ENCODE peak calls at places on chromosome 12, in eight cellular contexts. A is upper lobe of right lung; H is GM06990; N is neural progenitor cell; V is dorsolateral prefrontal cortex; Y is CD8-positive, alpha-beta memory T cell; G is BE2C; L is H9. Q is an unnamed sample.

GRCh38 chr12:12747281-12747680 is 30.1 kb downstream of the CDKN1B start:
- DNase-seq in A (no peak), H (no peak), N (no peak), V (no peak), Y (no peak), G (peak; percentile 38), L (no peak), Q (no peak)

GRCh38 chr12:89947437-89948265 is 239.0 kb upstream of the ATP2B1 start:
- DNase-seq in A (no peak), H (no peak), N (no peak), V (no peak), Y (no peak), G (no peak), L (no peak), Q (no peak)

GRCh38 chr12:22624573-22624907 is 431 bp upstream of the ETNK1 start:
- DNase-seq in A (no peak), H (no peak), N (no peak), V (no peak), Y (peak; percentile 41), G (no peak), L (no peak), Q (no peak)

GRCh38 chr12:20097561-20097960 is 270.8 kb upstream of the PDE3A start:
- DNase-seq in A (no peak), H (peak; percentile 21), N (no peak), V (no peak), Y (no peak), G (no peak), L (no peak), Q (no peak)

GRCh38 chr12:27012239-27012981 is 1.8 kb downstream of the TM7SF3 start:
- DNase-seq in A (peak; percentile 63), H (no peak), N (no peak), V (no peak), Y (no peak), G (no peak), L (no peak), Q (no peak)

GRCh38 chr12:108133482-108133881 is 4.4 kb downstream of the WSCD2 start:
- DNase-seq in A (no peak), H (no peak), N (no peak), V (no peak), Y (no peak), G (no peak), L (no peak), Q (no peak)

GRCh38 chr12:87661770-87662402 is 367.3 kb downstream of the C12orf50 start:
- DNase-seq in A (no peak), H (no peak), N (no peak), V (no peak), Y (no peak), G (no peak), L (no peak), Q (no peak)

GRCh38 chr12:52508211-52508610 is 12.0 kb downstream of the KRT5 start:
- DNase-seq in A (no peak), H (no peak), N (no peak), V (no peak), Y (no peak), G (no peak), L (no peak), Q (no peak)

GRCh38 chr12:4272014-4272975 is 1.3 kb upstream of the CCND2 start:
- DNase-seq in A (peak; percentile 82), H (peak; percentile 87), N (peak; percentile 90), V (peak; percentile 59), Y (peak; percentile 95), G (no peak), L (peak; percentile 92), Q (peak; percentile 63)

GRCh38 chr12:4270670-4271432 is 2.7 kb upstream of the CCND2 start:
- DNase-seq in A (peak; percentile 78), H (peak; percentile 67), N (peak; percentile 74), V (no peak), Y (peak; percentile 63), G (no peak), L (peak; percentile 82), Q (peak; percentile 41)

GRCh38 chr12:4270016-4270669 is 3.4 kb upstream of the CCND2 start:
- DNase-seq in A (no peak), H (peak; percentile 50), N (peak; percentile 11), V (no peak), Y (peak; percentile 58), G (no peak), L (peak; percentile 53), Q (no peak)

GRCh38 chr12:4272976-4273650 is 449 bp upstream of the CCND2 start:
- DNase-seq in A (no peak), H (no peak), N (peak; percentile 55), V (no peak), Y (no peak), G (no peak), L (no peak), Q (no peak)

DNA sequence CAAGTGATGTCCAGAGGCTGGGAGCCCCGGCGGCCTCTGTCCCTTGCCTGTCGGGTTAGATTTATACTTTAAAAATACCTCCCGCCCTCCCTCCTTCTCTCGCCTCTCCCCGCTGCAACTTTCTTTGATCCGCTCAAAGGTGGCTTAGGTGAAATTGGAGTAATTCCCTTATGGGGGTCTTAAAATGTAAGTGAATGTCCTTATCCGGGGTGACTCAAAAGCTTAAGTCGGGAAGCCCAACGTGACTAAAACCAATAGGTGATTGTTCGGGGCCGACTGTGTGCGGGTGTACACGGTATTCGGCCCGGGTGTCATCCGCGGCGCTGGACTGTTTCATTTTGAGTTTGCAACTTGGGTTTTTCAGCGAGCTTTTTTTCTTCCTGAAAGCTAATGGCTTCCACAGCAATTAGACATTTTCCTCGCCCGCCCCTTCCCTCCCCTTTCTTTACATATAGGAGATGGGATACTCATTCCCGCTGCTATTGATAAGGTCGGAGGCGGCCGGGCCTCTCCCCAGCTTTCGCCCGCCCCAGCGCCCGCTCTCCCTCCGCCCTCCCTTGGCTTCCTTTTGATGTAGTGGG is 2.0 kb upstream of the CCND2 start:
- DNase-seq in A (no peak), H (peak; percentile 87), N (peak; percentile 73), V (no peak), Y (peak; percentile 59), G (no peak), L (no peak), Q (no peak)
- H3K27me3 ChIP-seq in A (peaks cover 41% of the 10 kb centered on the region), H (no peaks in the 10 kb centered on the region), N (peaks cover 99% of the 10 kb centered on the region), V (peaks cover 40% of the 10 kb centered on the region), Y (peaks cover 3% of the 10 kb centered on the region), G (peaks cover 97% of the 10 kb centered on the region), L (no peaks in the 10 kb centered on the region), Q (peaks cover 74% of the 10 kb centered on the region)

GRCh38 chr12:53968214-53969127 is 4.5 kb upstream of the HOXC11 start:
- DNase-seq in A (no peak), H (no peak), N (no peak), V (no peak), Y (no peak), G (peak; percentile 52), L (no peak), Q (no peak)
- H3K27me3 ChIP-seq in A (peaks cover 100% of the 10 kb centered on the region), H (peaks cover 11% of the 10 kb centered on the region), N (peaks cover 100% of the 10 kb centered on the region), V (peaks cover 100% of the 10 kb centered on the region), Y (peaks cover 98% of the 10 kb centered on the region), G (peaks cover 32% of the 10 kb centered on the region), L (peaks cover 96% of the 10 kb centered on the region), Q (peaks cover 100% of the 10 kb centered on the region)

GRCh38 chr12:57133916-57134315 is 5.6 kb downstream of the LRP1 start:
- DNase-seq in A (no peak), H (no peak), N (no peak), V (no peak), Y (peak; percentile 3), G (no peak), L (no peak), Q (no peak)
- H3K27me3 ChIP-seq in A (no peaks in the 10 kb centered on the region), H (no peaks in the 10 kb centered on the region), N (no peaks in the 10 kb centered on the region), V (no peaks in the 10 kb centered on the region), Y (no peaks in the 10 kb centered on the region), G (no peaks in the 10 kb centered on the region), L (no peaks in the 10 kb centered on the region), Q (no peaks in the 10 kb centered on the region)

GRCh38 chr12:71440393-71441349 is 1.1 kb downstream of the LGR5 start:
- DNase-seq in A (peak; percentile 60), H (no peak), N (peak; percentile 61), V (no peak), Y (no peak), G (peak; percentile 42), L (peak; percentile 39), Q (no peak)

GRCh38 chr12:71441836-71442566 is 2.4 kb downstream of the LGR5 start:
- DNase-seq in A (no peak), H (no peak), N (no peak), V (no peak), Y (no peak), G (no peak), L (no peak), Q (no peak)

GRCh38 chr12:71439613-71440392 is at the start of gene LGR5:
- DNase-seq in A (peak; percentile 67), H (peak; percentile 22), N (peak; percentile 87), V (peak; percentile 90), Y (no peak), G (peak; percentile 93), L (peak; percentile 76), Q (no peak)

GRCh38 chr12:71441350-71441748 is 1.8 kb downstream of the LGR5 start:
- DNase-seq in A (no peak), H (no peak), N (no peak), V (no peak), Y (no peak), G (no peak), L (no peak), Q (no peak)

DNA sequence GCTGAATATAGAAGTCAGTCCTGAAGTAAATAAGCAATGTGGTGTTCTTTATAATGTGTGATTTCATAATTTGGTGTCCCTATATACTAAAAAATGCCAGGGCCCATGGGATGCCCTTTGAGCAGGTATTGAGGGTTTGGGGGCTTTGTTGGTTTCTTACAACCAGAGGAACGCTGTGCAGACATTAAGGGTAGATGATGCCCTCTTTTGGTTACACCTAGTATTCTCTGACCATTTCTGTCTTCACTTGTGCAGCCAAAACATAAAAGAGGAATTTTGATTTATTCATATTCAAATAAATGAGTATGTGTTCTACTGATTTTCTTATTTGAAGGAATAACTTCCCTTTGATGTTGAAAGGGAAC is 3.0 kb downstream of the LGR5 start:
- DNase-seq in A (no peak), H (no peak), N (no peak), V (no peak), Y (no peak), G (no peak), L (no peak), Q (no peak)
- H3K27me3 ChIP-seq in A (peaks cover 58% of the 10 kb centered on the region), H (peaks cover 7% of the 10 kb centered on the region), N (peaks cover 73% of the 10 kb centered on the region), V (peaks cover 47% of the 10 kb centered on the region), Y (peaks cover 13% of the 10 kb centered on the region), G (no peaks in the 10 kb centered on the region), L (peaks cover 45% of the 10 kb centered on the region), Q (no peaks in the 10 kb centered on the region)

GRCh38 chr12:4274960-4275868 is 1.7 kb downstream of the CCND2 start:
- DNase-seq in A (no peak), H (peak; percentile 38), N (peak; percentile 53), V (no peak), Y (no peak), G (no peak), L (peak; percentile 46), Q (no peak)
- H3K27me3 ChIP-seq in A (peaks cover 29% of the 10 kb centered on the region), H (no peaks in the 10 kb centered on the region), N (peaks cover 64% of the 10 kb centered on the region), V (peaks cover 23% of the 10 kb centered on the region), Y (no peaks in the 10 kb centered on the region), G (peaks cover 77% of the 10 kb centered on the region), L (no peaks in the 10 kb centered on the region), Q (peaks cover 43% of the 10 kb centered on the region)

GRCh38 chr12:49345840-49346658 is 639 bp upstream of the DNAJC22 start:
- DNase-seq in A (peak; percentile 52), H (no peak), N (no peak), V (peak; percentile 27), Y (no peak), G (no peak), L (peak; percentile 54), Q (no peak)
- H3K27me3 ChIP-seq in A (peaks cover 83% of the 10 kb centered on the region), H (peaks cover 3% of the 10 kb centered on the region), N (peaks cover 92% of the 10 kb centered on the region), V (peaks cover 78% of the 10 kb centered on the region), Y (peaks cover 61% of the 10 kb centered on the region), G (peaks cover 20% of the 10 kb centered on the region), L (peaks cover 65% of the 10 kb centered on the region), Q (peaks cover 96% of the 10 kb centered on the region)